ENCODE peak calls at places on chromosomes 4 and X, in five cellular contexts. U is HepG2, V is SK-N-SH, E is K562, M is GM12878. L is an unnamed sample.

GRCh38 chr4:2341261-2341841 is 77.1 kb downstream of the ZFYVE28 start:
- DNase-seq in U (no peak), V (no peak), E (no peak), M (no peak), L (no peak)

GRCh38 chrX:5991393-5991792 is 237.3 kb downstream of the NLGN4X start:
- DNase-seq in U (no peak), V (no peak), E (no peak), M (no peak), L (no peak)

GRCh38 chrX:19805054-19805690 is 82.2 kb downstream of the SH3KBP1 start:
- DNase-seq in U (no peak), V (no peak), E (no peak), M (no peak), L (no peak)

GRCh38 chr4:188660796-188661195 is 521.6 kb downstream of the TRIML1 start:
- DNase-seq in U (no peak), V (no peak), E (no peak), M (no peak), L (no peak)

GRCh38 chr4:166481739-166482138 is 608.7 kb downstream of the TLL1 start:
- DNase-seq in U (no peak), V (no peak), E (no peak), M (peak), L (no peak)

GRCh38 chr4:7736436-7737267 is 203.0 kb downstream of the AFAP1 start:
- DNase-seq in U (no peak), V (no peak), E (no peak), M (no peak), L (no peak)

GRCh38 chr4:182107931-182108330 is 135.3 kb upstream of the TENM3 start:
- DNase-seq in U (no peak), V (no peak), E (no peak), M (no peak), L (no peak)

GRCh38 chr4:20273793-20274192 is 22.1 kb downstream of the SLIT2 start:
- DNase-seq in U (no peak), V (no peak), E (no peak), M (no peak), L (no peak)

GRCh38 chr4:72974694-72975487 is 94.6 kb downstream of the COX18 start:
- DNase-seq in U (no peak), V (no peak), E (no peak), M (no peak), L (peak)

GRCh38 chr4:102342404-102343074 is 2.7 kb downstream of the SLC39A8 start:
- DNase-seq in U (no peak), V (no peak), E (no peak), M (no peak), L (no peak)

GRCh38 chrX:24149346-24150050 is at the start of gene ZFX:
- DNase-seq in U (peak), V (peak), E (peak), M (no peak), L (no peak)

GRCh38 chrX:120755066-120755846 is 120.4 kb downstream of the CT47B1 start:
- DNase-seq in U (peak), V (no peak), E (no peak), M (no peak), L (no peak)

GRCh38 chr4:132998585-132999230 is 150.4 kb upstream of the PCDH10 start:
- DNase-seq in U (no peak), V (no peak), E (no peak), M (no peak), L (no peak)

DNA sequence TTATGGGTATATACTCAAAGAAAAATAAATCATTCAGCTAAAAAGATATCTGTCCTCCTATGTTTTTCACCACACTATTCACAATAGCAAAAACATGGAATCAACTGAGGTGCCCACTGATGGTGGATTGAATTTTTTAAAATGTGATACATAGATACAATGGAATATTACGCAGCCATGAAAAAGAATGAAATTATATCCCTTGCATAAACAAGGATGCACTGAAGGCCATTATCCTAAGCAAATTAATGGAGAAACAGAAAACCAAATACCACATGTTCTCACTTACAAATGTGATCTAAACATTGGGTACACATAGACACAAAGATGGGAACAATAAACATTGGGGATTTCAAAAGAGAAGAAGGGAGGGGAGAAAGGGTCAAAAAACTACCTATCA is 964.2 kb upstream of the IGFBP7 start:
- DNase-seq in U (no peak), V (no peak), E (no peak), M (no peak), L (no peak)
- TF ChIP-seq FOXM1 in U (no peak), V (no peak), E (no peak), M (no peak), L (no peak)

GRCh38 chr4:119646347-119647071 is 17.9 kb upstream of the PDE5A start:
- DNase-seq in U (no peak), V (no peak), E (no peak), M (no peak), L (no peak)
- TF ChIP-seq FOXM1 in U (no peak), V (no peak), E (no peak), M (no peak), L (no peak)

DNA sequence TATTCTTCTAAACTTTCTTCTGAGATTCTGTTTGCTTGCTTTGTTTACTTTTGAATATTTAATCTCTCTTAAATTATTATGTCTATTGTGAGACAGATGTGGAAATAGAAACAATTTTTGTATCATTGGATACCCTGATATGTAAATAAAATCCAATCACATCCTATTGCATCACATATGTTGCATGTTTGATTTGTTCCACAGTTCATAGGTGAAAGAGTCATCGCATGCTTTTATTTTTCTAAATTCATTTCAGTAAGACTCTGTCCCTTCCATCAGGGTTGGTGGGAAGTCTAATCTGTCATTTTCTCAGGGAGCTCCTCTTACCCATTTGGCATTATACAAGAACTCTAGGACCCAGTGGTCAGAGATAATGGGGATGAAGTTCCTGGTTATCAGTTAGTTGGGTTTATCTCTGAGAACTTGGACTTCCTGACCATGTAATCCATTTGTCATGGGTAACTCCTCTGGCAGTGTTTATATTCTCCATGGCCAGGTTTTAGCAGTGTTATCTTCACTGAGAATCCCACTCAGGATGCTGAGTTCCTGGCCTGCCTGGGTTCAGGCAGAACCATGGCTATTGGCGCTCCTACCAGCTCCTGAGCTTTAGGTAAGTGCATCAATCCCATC is 227.1 kb upstream of the JADE1 start:
- DNase-seq in U (no peak), V (no peak), E (no peak), M (no peak), L (no peak)
- TF ChIP-seq FOXM1 in U (no peak), V (no peak), E (no peak), M (no peak), L (no peak)

GRCh38 chr4:43316813-43317212 is 424.3 kb downstream of the GRXCR1 start:
- DNase-seq in U (peak), V (no peak), E (no peak), M (no peak), L (no peak)
- TF ChIP-seq FOXM1 in U (no peak), V (no peak), E (no peak), M (no peak), L (no peak)

GRCh38 chr4:37051111-37051510 is 193.4 kb upstream of the NWD2 start:
- DNase-seq in U (no peak), V (no peak), E (no peak), M (no peak), L (no peak)

DNA sequence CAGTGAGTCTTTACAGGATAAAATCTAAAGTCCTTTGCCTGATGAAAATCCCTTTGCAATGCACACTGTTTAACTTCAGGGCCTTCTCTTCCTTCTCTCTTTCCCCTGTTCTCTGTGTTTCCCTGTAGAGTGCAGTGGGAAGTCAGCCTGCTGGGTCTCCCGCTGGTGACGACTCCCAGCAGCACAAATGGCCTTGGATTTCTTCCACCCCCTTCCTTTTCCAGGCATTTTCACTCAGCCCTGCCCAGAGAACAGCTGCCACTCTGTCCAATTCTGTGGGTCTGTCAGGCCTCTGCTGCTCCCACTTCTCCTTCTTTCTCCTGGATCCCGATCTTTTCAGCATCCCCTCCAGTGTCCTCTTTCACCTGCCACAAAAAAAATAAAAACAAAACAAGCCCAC is 189.9 kb upstream of the NWD2 start:
- DNase-seq in U (no peak), V (no peak), E (no peak), M (no peak), L (no peak)
- TF ChIP-seq FOXM1 in U (no peak), V (no peak), E (no peak), M (no peak), L (no peak)

DNA sequence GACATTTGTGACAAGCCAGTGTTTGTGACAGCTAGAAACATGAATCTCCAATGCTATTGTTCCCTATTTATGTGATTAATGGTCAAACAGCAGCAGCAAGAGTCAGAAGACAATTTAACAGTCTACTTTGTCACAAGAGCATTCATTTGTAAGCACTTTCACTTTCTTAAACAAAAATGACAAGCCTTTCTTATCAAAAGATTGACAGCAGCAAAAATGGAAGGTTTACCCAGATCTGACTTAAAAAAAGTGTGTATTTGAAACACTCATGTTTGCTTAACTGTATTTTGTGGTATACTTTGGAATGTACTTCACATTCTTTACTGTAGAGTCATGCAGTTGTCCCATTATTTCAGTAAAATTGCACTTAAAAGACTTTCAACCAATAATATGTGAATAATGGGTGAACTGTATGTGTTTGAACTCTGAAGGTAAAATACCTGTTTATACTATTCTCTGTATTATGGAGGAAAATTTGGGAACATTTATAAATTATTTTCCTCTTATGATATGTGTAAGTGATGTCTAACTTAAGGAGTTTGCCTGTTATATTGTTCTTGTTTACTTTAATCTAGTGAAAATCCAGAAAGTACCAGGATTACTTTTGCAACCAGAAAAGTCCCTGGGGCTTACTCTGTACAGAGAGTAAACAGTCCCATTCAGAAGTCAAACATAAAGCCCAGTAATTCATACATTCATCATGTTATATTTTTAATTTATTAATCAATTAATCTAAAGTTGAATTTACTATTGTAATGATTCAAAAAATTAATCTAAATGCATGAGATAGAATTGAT is 314.9 kb upstream of the TRAM1L1 start:
- DNase-seq in U (peak), V (no peak), E (no peak), M (no peak), L (no peak)
- TF ChIP-seq FOXM1 in U (no peak), V (peak), E (no peak), M (no peak), L (no peak)

GRCh38 chrX:11337292-11338009 is 44.2 kb downstream of the AMELX start:
- DNase-seq in U (no peak), V (no peak), E (no peak), M (no peak), L (no peak)

GRCh38 chrX:11336201-11336600 is 43.0 kb downstream of the AMELX start:
- DNase-seq in U (no peak), V (no peak), E (no peak), M (no peak), L (no peak)

GRCh38 chrX:11346283-11346682 is 53.1 kb downstream of the AMELX start:
- DNase-seq in U (no peak), V (no peak), E (no peak), M (no peak), L (no peak)

GRCh38 chrX:11341274-11342256 is 48.4 kb downstream of the AMELX start:
- DNase-seq in U (no peak), V (no peak), E (peak), M (peak), L (no peak)
- TF ChIP-seq FOXM1 in U (no peak), V (no peak), E (no peak), M (no peak), L (no peak)

GRCh38 chr4:13674971-13675370 is 47.4 kb upstream of the BOD1L1 start:
- DNase-seq in U (no peak), V (no peak), E (no peak), M (no peak), L (no peak)

GRCh38 chr4:13665711-13666660 is 38.5 kb upstream of the BOD1L1 start:
- DNase-seq in U (no peak), V (no peak), E (no peak), M (no peak), L (no peak)

DNA sequence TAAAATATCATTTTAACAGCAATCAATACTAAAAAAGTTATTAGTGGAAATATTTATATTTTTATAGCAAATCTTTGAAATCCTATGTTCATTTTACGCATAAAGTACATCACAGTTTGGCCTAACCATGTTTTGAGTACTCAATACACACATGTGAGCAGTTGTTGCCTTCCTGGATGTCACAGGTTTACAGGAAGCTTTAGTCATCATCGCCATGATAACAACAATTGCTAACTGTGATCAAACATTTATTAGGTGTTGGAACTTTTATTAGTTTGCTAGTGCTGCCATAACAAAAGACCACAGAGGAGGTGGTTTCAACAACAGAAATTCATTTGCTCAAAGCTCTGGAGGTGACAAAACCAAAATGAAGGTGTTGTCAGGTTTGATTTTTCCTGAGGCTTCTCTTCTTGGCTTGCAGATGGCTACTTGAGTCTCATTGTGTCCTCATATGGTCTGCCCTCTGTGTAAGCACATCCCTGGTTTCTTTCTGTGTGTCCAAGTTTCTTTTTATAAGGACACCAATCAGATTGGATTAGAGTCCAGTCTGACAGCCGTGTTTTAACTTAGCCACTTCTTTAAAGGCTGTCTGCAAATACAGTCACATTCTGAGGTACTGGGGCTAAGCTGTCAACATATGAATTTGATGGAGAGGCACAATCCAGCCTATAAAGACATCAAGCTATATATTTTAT is 43.1 kb upstream of the BOD1L1 start:
- DNase-seq in U (no peak), V (no peak), E (no peak), M (no peak), L (no peak)
- TF ChIP-seq FOXM1 in U (no peak), V (no peak), E (no peak), M (no peak), L (no peak)

DNA sequence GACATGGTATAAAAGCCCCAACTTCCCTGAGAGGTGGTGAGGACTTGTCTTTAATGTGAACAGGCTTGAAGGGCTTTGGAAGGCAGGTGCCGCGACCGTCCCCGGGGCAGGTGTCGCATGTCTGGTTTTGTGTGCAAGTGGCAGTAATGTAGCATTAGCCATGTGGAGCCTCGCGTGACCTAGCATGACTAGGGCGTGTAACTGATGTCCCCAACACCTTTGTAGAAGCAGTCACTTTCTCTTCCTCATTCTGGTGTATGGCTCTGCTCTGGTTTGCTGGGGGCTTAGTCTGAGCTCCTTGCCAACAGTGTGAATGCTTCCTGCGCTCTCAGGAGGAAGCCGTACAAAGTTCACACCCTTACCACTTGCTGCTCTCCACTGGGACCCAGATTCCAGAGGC is 145.7 kb downstream of the AMMECR1 start:
- DNase-seq in U (no peak), V (no peak), E (no peak), M (peak), L (no peak)
- TF ChIP-seq FOXM1 in U (no peak), V (no peak), E (no peak), M (no peak), L (no peak)

DNA sequence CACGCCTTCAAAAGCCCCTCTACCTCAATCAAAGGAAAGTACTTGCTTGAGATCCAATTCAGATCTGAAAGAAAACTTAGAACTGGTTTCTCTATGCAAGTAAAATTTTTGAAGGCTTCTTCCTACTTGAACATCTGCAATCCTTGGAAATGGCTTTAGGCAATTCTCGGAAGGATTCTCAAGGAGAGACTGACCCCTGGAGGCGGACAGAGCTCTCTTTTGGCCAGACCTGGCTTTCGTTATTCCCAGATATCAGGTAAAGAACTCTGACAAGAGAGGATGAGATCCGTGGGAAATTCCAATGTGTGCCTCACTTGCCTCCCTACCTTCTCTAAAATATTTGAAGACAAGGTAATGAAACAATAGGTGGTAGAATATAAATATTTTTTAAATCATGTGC is 670.3 kb upstream of the FAM241A start:
- DNase-seq in U (peak), V (peak), E (no peak), M (no peak), L (peak)
- TF ChIP-seq FOXM1 in U (no peak), V (no peak), E (no peak), M (no peak), L (no peak)

L was measured in HEK293T.